ENCODE peak calls at places on chromosomes 12 and 14, in four cellular contexts. F is ecto neural progenitor cell; L is stimulated activated CD4-positive, alpha-beta T cell treated with anti-CD3 and anti-CD28 coated beads, Interleukin-12 subunit alpha, Interleukin-12 subunit beta, amount 100 ng/mL, for 48 hours; T is OCI-LY7. G is an unnamed sample.
A peak's percentile ranks its signal among the peaks of the same experiment; 100 is the strongest.

GRCh38 chr12:106914796-106915634 is 40.7 kb upstream of the TMEM263 start:
- DNase-seq in L (no peak), F (no peak), T (no peak), G (no peak)

GRCh38 chr12:55935742-55936151 is 4.8 kb downstream of the DGKA start:
- DNase-seq in T (no peak), L (no peak), F (no peak), G (no peak)

GRCh38 chr12:11171953-11172675 is 1.1 kb downstream of the SMIM10L1 start:
- DNase-seq in F (no peak), L (no peak), T (no peak), G (peak; percentile 67)

GRCh38 chr12:1810931-1811280 is 9.5 kb upstream of the LRTM2 start:
- DNase-seq in T (no peak), F (no peak), L (no peak), G (no peak)

GRCh38 chr12:70609739-70610491 is 27.3 kb downstream of the PTPRB start:
- DNase-seq in T (no peak), L (no peak), F (peak; percentile 62), G (peak; percentile 33)

GRCh38 chr12:114904254-114905003 is 220.5 kb upstream of the TBX3 start:
- DNase-seq in F (no peak), T (no peak), L (no peak), G (no peak)

GRCh38 chr12:50825372-50825838 is 17.3 kb upstream of the TMPRSS12 start:
- DNase-seq in T (peak; percentile 76), F (no peak), L (no peak), G (peak; percentile 84)

GRCh38 chr12:121534495-121535148 is 46.2 kb downstream of the KDM2B start:
- DNase-seq in T (peak; percentile 18), L (peak; percentile 26), F (no peak), G (no peak)

GRCh38 chr14:81192594-81192993 is 28.2 kb downstream of the GTF2A1 start:
- DNase-seq in F (no peak), T (no peak), L (no peak), G (no peak)

GRCh38 chr12:133073836-133074235 is 6.9 kb upstream of the ZNF140 start:
- DNase-seq in L (no peak), F (no peak), T (no peak), G (no peak)

GRCh38 chr12:124143726-124144125 is 151.2 kb upstream of the RFLNA start:
- DNase-seq in L (no peak), F (no peak), T (no peak), G (no peak)

GRCh38 chr14:24879661-24880381 is 170.1 kb downstream of the STXBP6 start:
- DNase-seq in F (no peak), T (no peak), L (no peak), G (no peak)

GRCh38 chr12:65868133-65868705 is 43.9 kb downstream of the HMGA2 start:
- DNase-seq in T (no peak), L (no peak), F (no peak), G (no peak)

GRCh38 chr14:61126083-61126962 is 145.3 kb downstream of the SLC38A6 start:
- DNase-seq in T (no peak), F (no peak), L (no peak), G (no peak)

GRCh38 chr12:66144796-66145754 is 14.5 kb upstream of the LLPH start:
- DNase-seq in F (no peak), T (peak; percentile 44), L (no peak), G (peak; percentile 41)